ENCODE peak calls at places on chromosomes 4 and X, in eight cellular contexts. S is naive B cell, E is NCI-H82, Z is AG08396, F is NCI-H345, K is cardiac fibroblast, A is nucleus accumbens, C is HFFc6. X is an unnamed sample.

GRCh38 chrX:21708116-21708515 is 49.8 kb downstream of the SMPX start:
- DNase-seq in S (no peak), E (peak; percentile 17), Z (no peak), F (no peak), K (peak; percentile 1), A (no peak), C (no peak), X (no peak)

GRCh38 chr4:84799318-84799717 is 167.2 kb downstream of the WDFY3 start:
- DNase-seq in S (no peak), E (no peak), Z (no peak), F (no peak), K (no peak), A (no peak), C (no peak), X (no peak)

GRCh38 chrX:74023203-74023602 is 280.8 kb upstream of the ZCCHC13 start:
- DNase-seq in S (no peak), E (no peak), Z (no peak), F (no peak), K (no peak), A (no peak), C (no peak), X (no peak)

GRCh38 chr4:58247792-58248191 is 1137.6 kb upstream of the IGFBP7 start:
- DNase-seq in S (no peak), E (peak; percentile 22), Z (no peak), F (no peak), K (peak; percentile 2), A (no peak), C (no peak), X (no peak)

GRCh38 chr4:12679217-12679616 is 804.9 kb downstream of the RAB28 start:
- DNase-seq in S (no peak), E (peak; percentile 17), Z (no peak), F (no peak), K (peak; percentile 3), A (no peak), C (no peak), X (no peak)

GRCh38 chr4:105859233-105859632 is 36.0 kb upstream of the NPNT start:
- DNase-seq in S (no peak), E (no peak), Z (peak; percentile 30), F (no peak), K (peak; percentile 66), A (no peak), C (peak; percentile 65), X (no peak)

GRCh38 chrX:71870337-71871098 is 40.1 kb upstream of the NHSL2 start:
- DNase-seq in S (no peak), E (peak; percentile 88), Z (no peak), F (no peak), K (peak; percentile 6), A (no peak), C (peak; percentile 7), X (no peak)

GRCh38 chr4:40189997-40190396 is 6.8 kb upstream of the RHOH start:
- DNase-seq in S (no peak), E (no peak), Z (no peak), F (peak; percentile 71), K (no peak), A (no peak), C (no peak), X (no peak)

GRCh38 chrX:72201836-72202536 is 20.4 kb downstream of the PIN4 start:
- DNase-seq in S (no peak), E (no peak), Z (no peak), F (no peak), K (peak; percentile 73), A (no peak), C (peak; percentile 61), X (no peak)

GRCh38 chr4:99437686-99438577 is 2.8 kb upstream of the ADH7 start:
- DNase-seq in S (no peak), E (no peak), Z (no peak), F (peak; percentile 62), K (no peak), A (no peak), C (no peak), X (no peak)

X was measured in retina.